ENCODE peak calls at places on chromosomes 13 and 19, in four cellular contexts. One of them, this sample, is unnamed.

GRCh38 chr19:49546825-49547565 is 19.2 kb downstream of the RCN3 start:
- DNase-seq in suprapubic skin: no peak
- DNase-seq in stimulated activated CD4-positive, alpha-beta T cell treated with anti-CD3 and anti-CD28 coated beads, Interleukin-1b, Interleukin-23, amount 100 ng/mL, for 48 hours: peak
- DNase-seq in nucleus accumbens: peak
- DNase-seq in this sample: no peak

GRCh38 chr13:45918597-45918996 is 67.0 kb upstream of the SIAH3 start:
- DNase-seq in suprapubic skin: no peak
- DNase-seq in stimulated activated CD4-positive, alpha-beta T cell treated with anti-CD3 and anti-CD28 coated beads, Interleukin-1b, Interleukin-23, amount 100 ng/mL, for 48 hours: peak
- DNase-seq in nucleus accumbens: no peak
- DNase-seq in this sample: no peak

GRCh38 chr13:90188237-90188636 is 1159.2 kb upstream of the MIR17HG start:
- DNase-seq in suprapubic skin: no peak
- DNase-seq in stimulated activated CD4-positive, alpha-beta T cell treated with anti-CD3 and anti-CD28 coated beads, Interleukin-1b, Interleukin-23, amount 100 ng/mL, for 48 hours: no peak
- DNase-seq in nucleus accumbens: no peak
- DNase-seq in this sample: no peak

GRCh38 chr13:44140146-44140545 is 233.5 kb upstream of the SERP2 start:
- DNase-seq in suprapubic skin: no peak
- DNase-seq in stimulated activated CD4-positive, alpha-beta T cell treated with anti-CD3 and anti-CD28 coated beads, Interleukin-1b, Interleukin-23, amount 100 ng/mL, for 48 hours: no peak
- DNase-seq in nucleus accumbens: no peak
- DNase-seq in this sample: no peak

GRCh38 chr19:36605101-36605838 is at the start of gene ZNF382:
- DNase-seq in suprapubic skin: peak
- DNase-seq in stimulated activated CD4-positive, alpha-beta T cell treated with anti-CD3 and anti-CD28 coated beads, Interleukin-1b, Interleukin-23, amount 100 ng/mL, for 48 hours: peak
- DNase-seq in nucleus accumbens: peak
- DNase-seq in this sample: peak

GRCh38 chr19:2157452-2157851 is 6.1 kb upstream of the AP3D1 start:
- DNase-seq in suprapubic skin: no peak
- DNase-seq in stimulated activated CD4-positive, alpha-beta T cell treated with anti-CD3 and anti-CD28 coated beads, Interleukin-1b, Interleukin-23, amount 100 ng/mL, for 48 hours: no peak
- DNase-seq in nucleus accumbens: no peak
- DNase-seq in this sample: no peak

GRCh38 chr13:79481685-79482052 is 714 bp downstream of the NDFIP2 start:
- DNase-seq in suprapubic skin: no peak
- DNase-seq in stimulated activated CD4-positive, alpha-beta T cell treated with anti-CD3 and anti-CD28 coated beads, Interleukin-1b, Interleukin-23, amount 100 ng/mL, for 48 hours: peak
- DNase-seq in nucleus accumbens: no peak
- DNase-seq in this sample: no peak

GRCh38 chr19:38173324-38174041 is 50.5 kb downstream of the DPF1 start:
- DNase-seq in suprapubic skin: no peak
- DNase-seq in stimulated activated CD4-positive, alpha-beta T cell treated with anti-CD3 and anti-CD28 coated beads, Interleukin-1b, Interleukin-23, amount 100 ng/mL, for 48 hours: no peak
- DNase-seq in nucleus accumbens: peak
- DNase-seq in this sample: no peak

GRCh38 chr13:110262944-110263343 is 44.0 kb downstream of the COL4A1 start:
- DNase-seq in suprapubic skin: no peak
- DNase-seq in stimulated activated CD4-positive, alpha-beta T cell treated with anti-CD3 and anti-CD28 coated beads, Interleukin-1b, Interleukin-23, amount 100 ng/mL, for 48 hours: no peak
- DNase-seq in nucleus accumbens: no peak
- DNase-seq in this sample: no peak

GRCh38 chr13:78437781-78438180 is 165.6 kb downstream of the POU4F1 start:
- DNase-seq in suprapubic skin: no peak
- DNase-seq in stimulated activated CD4-positive, alpha-beta T cell treated with anti-CD3 and anti-CD28 coated beads, Interleukin-1b, Interleukin-23, amount 100 ng/mL, for 48 hours: no peak
- DNase-seq in nucleus accumbens: no peak
- DNase-seq in this sample: no peak

GRCh38 chr13:46751811-46752635 is 44.9 kb downstream of the ESD start:
- DNase-seq in suprapubic skin: no peak
- DNase-seq in stimulated activated CD4-positive, alpha-beta T cell treated with anti-CD3 and anti-CD28 coated beads, Interleukin-1b, Interleukin-23, amount 100 ng/mL, for 48 hours: peak
- DNase-seq in nucleus accumbens: no peak
- DNase-seq in this sample: no peak

GRCh38 chr19:35708391-35708790 is 4.0 kb downstream of the ZBTB32 start:
- DNase-seq in suprapubic skin: no peak
- DNase-seq in stimulated activated CD4-positive, alpha-beta T cell treated with anti-CD3 and anti-CD28 coated beads, Interleukin-1b, Interleukin-23, amount 100 ng/mL, for 48 hours: no peak
- DNase-seq in nucleus accumbens: no peak
- DNase-seq in this sample: no peak

GRCh38 chr19:55667511-55667910 is 7.5 kb upstream of the EPN1 start:
- DNase-seq in suprapubic skin: no peak
- DNase-seq in stimulated activated CD4-positive, alpha-beta T cell treated with anti-CD3 and anti-CD28 coated beads, Interleukin-1b, Interleukin-23, amount 100 ng/mL, for 48 hours: no peak
- DNase-seq in nucleus accumbens: no peak
- DNase-seq in this sample: no peak

GRCh38 chr19:23507441-23507840 is 112.2 kb upstream of the ZNF91 start:
- DNase-seq in suprapubic skin: no peak
- DNase-seq in stimulated activated CD4-positive, alpha-beta T cell treated with anti-CD3 and anti-CD28 coated beads, Interleukin-1b, Interleukin-23, amount 100 ng/mL, for 48 hours: no peak
- DNase-seq in nucleus accumbens: no peak
- DNase-seq in this sample: no peak

GRCh38 chr19:14393303-14393702 is 12.1 kb downstream of the ADGRE5 start:
- DNase-seq in suprapubic skin: no peak
- DNase-seq in stimulated activated CD4-positive, alpha-beta T cell treated with anti-CD3 and anti-CD28 coated beads, Interleukin-1b, Interleukin-23, amount 100 ng/mL, for 48 hours: no peak
- DNase-seq in nucleus accumbens: no peak
- DNase-seq in this sample: no peak

GRCh38 chr13:76886292-76887061 is at the start of gene KCTD12:
- DNase-seq in suprapubic skin: peak
- DNase-seq in stimulated activated CD4-positive, alpha-beta T cell treated with anti-CD3 and anti-CD28 coated beads, Interleukin-1b, Interleukin-23, amount 100 ng/mL, for 48 hours: peak
- DNase-seq in nucleus accumbens: peak
- DNase-seq in this sample: peak

GRCh38 chr13:109479991-109480696 is 306.2 kb downstream of the IRS2 start:
- DNase-seq in suprapubic skin: no peak
- DNase-seq in stimulated activated CD4-positive, alpha-beta T cell treated with anti-CD3 and anti-CD28 coated beads, Interleukin-1b, Interleukin-23, amount 100 ng/mL, for 48 hours: no peak
- DNase-seq in nucleus accumbens: no peak
- DNase-seq in this sample: no peak

GRCh38 chr19:35613574-35613973 is 1.0 kb downstream of the HAUS5 start:
- DNase-seq in suprapubic skin: no peak
- DNase-seq in stimulated activated CD4-positive, alpha-beta T cell treated with anti-CD3 and anti-CD28 coated beads, Interleukin-1b, Interleukin-23, amount 100 ng/mL, for 48 hours: no peak
- DNase-seq in nucleus accumbens: no peak
- DNase-seq in this sample: no peak

GRCh38 chr19:48190288-48191284 is 20.1 kb downstream of the ZSWIM9 start:
- DNase-seq in suprapubic skin: no peak
- DNase-seq in stimulated activated CD4-positive, alpha-beta T cell treated with anti-CD3 and anti-CD28 coated beads, Interleukin-1b, Interleukin-23, amount 100 ng/mL, for 48 hours: peak
- DNase-seq in nucleus accumbens: peak
- DNase-seq in this sample: peak

GRCh38 chr13:43291289-43292055 is 268.1 kb downstream of the DNAJC15 start:
- DNase-seq in suprapubic skin: no peak
- DNase-seq in stimulated activated CD4-positive, alpha-beta T cell treated with anti-CD3 and anti-CD28 coated beads, Interleukin-1b, Interleukin-23, amount 100 ng/mL, for 48 hours: no peak
- DNase-seq in nucleus accumbens: no peak
- DNase-seq in this sample: no peak

GRCh38 chr13:113408562-113408961 is 44.6 kb upstream of the GRTP1 start:
- DNase-seq in suprapubic skin: peak
- DNase-seq in stimulated activated CD4-positive, alpha-beta T cell treated with anti-CD3 and anti-CD28 coated beads, Interleukin-1b, Interleukin-23, amount 100 ng/mL, for 48 hours: no peak
- DNase-seq in nucleus accumbens: no peak
- DNase-seq in this sample: peak

GRCh38 chr19:42254083-42254849 is 662 bp downstream of the ERF start:
- DNase-seq in suprapubic skin: no peak
- DNase-seq in stimulated activated CD4-positive, alpha-beta T cell treated with anti-CD3 and anti-CD28 coated beads, Interleukin-1b, Interleukin-23, amount 100 ng/mL, for 48 hours: peak
- DNase-seq in nucleus accumbens: peak
- DNase-seq in this sample: peak

GRCh38 chr13:50645092-50645491 is 198.4 kb downstream of the DLEU7 start:
- DNase-seq in suprapubic skin: no peak
- DNase-seq in stimulated activated CD4-positive, alpha-beta T cell treated with anti-CD3 and anti-CD28 coated beads, Interleukin-1b, Interleukin-23, amount 100 ng/mL, for 48 hours: no peak
- DNase-seq in nucleus accumbens: no peak
- DNase-seq in this sample: no peak

GRCh38 chr19:35805518-35806102 is 7.0 kb downstream of the PRODH2 start:
- DNase-seq in suprapubic skin: no peak
- DNase-seq in stimulated activated CD4-positive, alpha-beta T cell treated with anti-CD3 and anti-CD28 coated beads, Interleukin-1b, Interleukin-23, amount 100 ng/mL, for 48 hours: no peak
- DNase-seq in nucleus accumbens: no peak
- DNase-seq in this sample: no peak

GRCh38 chr19:55670280-55671053 is 4.6 kb upstream of the EPN1 start:
- DNase-seq in suprapubic skin: peak
- DNase-seq in stimulated activated CD4-positive, alpha-beta T cell treated with anti-CD3 and anti-CD28 coated beads, Interleukin-1b, Interleukin-23, amount 100 ng/mL, for 48 hours: no peak
- DNase-seq in nucleus accumbens: peak
- DNase-seq in this sample: peak

GRCh38 chr13:36673352-36673751 is 468 bp upstream of the SERTM1 start:
- DNase-seq in suprapubic skin: peak
- DNase-seq in stimulated activated CD4-positive, alpha-beta T cell treated with anti-CD3 and anti-CD28 coated beads, Interleukin-1b, Interleukin-23, amount 100 ng/mL, for 48 hours: no peak
- DNase-seq in nucleus accumbens: no peak
- DNase-seq in this sample: no peak

GRCh38 chr13:27442071-27442647 is 8.2 kb downstream of the MTIF3 start:
- DNase-seq in suprapubic skin: no peak
- DNase-seq in stimulated activated CD4-positive, alpha-beta T cell treated with anti-CD3 and anti-CD28 coated beads, Interleukin-1b, Interleukin-23, amount 100 ng/mL, for 48 hours: peak
- DNase-seq in nucleus accumbens: no peak
- DNase-seq in this sample: no peak

GRCh38 chr13:109297628-109298027 is 488.8 kb downstream of the IRS2 start:
- DNase-seq in suprapubic skin: no peak
- DNase-seq in stimulated activated CD4-positive, alpha-beta T cell treated with anti-CD3 and anti-CD28 coated beads, Interleukin-1b, Interleukin-23, amount 100 ng/mL, for 48 hours: no peak
- DNase-seq in nucleus accumbens: no peak
- DNase-seq in this sample: no peak

GRCh38 chr19:46081928-46082727 is 41.3 kb upstream of the IGFL4 start:
- DNase-seq in suprapubic skin: no peak
- DNase-seq in stimulated activated CD4-positive, alpha-beta T cell treated with anti-CD3 and anti-CD28 coated beads, Interleukin-1b, Interleukin-23, amount 100 ng/mL, for 48 hours: no peak
- DNase-seq in nucleus accumbens: peak
- DNase-seq in this sample: no peak

GRCh38 chr19:46299004-46299509 is 2.2 kb downstream of the HIF3A start:
- DNase-seq in suprapubic skin: peak
- DNase-seq in stimulated activated CD4-positive, alpha-beta T cell treated with anti-CD3 and anti-CD28 coated beads, Interleukin-1b, Interleukin-23, amount 100 ng/mL, for 48 hours: no peak
- DNase-seq in nucleus accumbens: peak
- DNase-seq in this sample: peak

GRCh38 chr19:46958542-46958941 is 61.1 kb upstream of the NPAS1 start:
- DNase-seq in suprapubic skin: no peak
- DNase-seq in stimulated activated CD4-positive, alpha-beta T cell treated with anti-CD3 and anti-CD28 coated beads, Interleukin-1b, Interleukin-23, amount 100 ng/mL, for 48 hours: peak
- DNase-seq in nucleus accumbens: no peak
- DNase-seq in this sample: no peak

GRCh38 chr13:75178436-75178835 is 303.5 kb downstream of the TBC1D4 start:
- DNase-seq in suprapubic skin: no peak
- DNase-seq in stimulated activated CD4-positive, alpha-beta T cell treated with anti-CD3 and anti-CD28 coated beads, Interleukin-1b, Interleukin-23, amount 100 ng/mL, for 48 hours: no peak
- DNase-seq in nucleus accumbens: no peak
- DNase-seq in this sample: no peak

GRCh38 chr13:99930925-99931324 is 40.6 kb downstream of the ZIC5 start:
- DNase-seq in suprapubic skin: no peak
- DNase-seq in stimulated activated CD4-positive, alpha-beta T cell treated with anti-CD3 and anti-CD28 coated beads, Interleukin-1b, Interleukin-23, amount 100 ng/mL, for 48 hours: no peak
- DNase-seq in nucleus accumbens: no peak
- DNase-seq in this sample: no peak

GRCh38 chr13:81987159-81987558 is 1646.2 kb upstream of the SPRY2 start:
- DNase-seq in suprapubic skin: no peak
- DNase-seq in stimulated activated CD4-positive, alpha-beta T cell treated with anti-CD3 and anti-CD28 coated beads, Interleukin-1b, Interleukin-23, amount 100 ng/mL, for 48 hours: no peak
- DNase-seq in nucleus accumbens: no peak
- DNase-seq in this sample: no peak

GRCh38 chr13:111046590-111047141 is 68.4 kb upstream of the ARHGEF7 start:
- DNase-seq in suprapubic skin: no peak
- DNase-seq in stimulated activated CD4-positive, alpha-beta T cell treated with anti-CD3 and anti-CD28 coated beads, Interleukin-1b, Interleukin-23, amount 100 ng/mL, for 48 hours: no peak
- DNase-seq in nucleus accumbens: no peak
- DNase-seq in this sample: no peak

GRCh38 chr13:40910324-40911050 is 108.6 kb downstream of the ELF1 start:
- DNase-seq in suprapubic skin: no peak
- DNase-seq in stimulated activated CD4-positive, alpha-beta T cell treated with anti-CD3 and anti-CD28 coated beads, Interleukin-1b, Interleukin-23, amount 100 ng/mL, for 48 hours: peak
- DNase-seq in nucleus accumbens: no peak
- DNase-seq in this sample: no peak

GRCh38 chr19:1261512-1261862 is 7.6 kb upstream of the CIRBP start:
- DNase-seq in suprapubic skin: no peak
- DNase-seq in stimulated activated CD4-positive, alpha-beta T cell treated with anti-CD3 and anti-CD28 coated beads, Interleukin-1b, Interleukin-23, amount 100 ng/mL, for 48 hours: no peak
- DNase-seq in nucleus accumbens: no peak
- DNase-seq in this sample: no peak

GRCh38 chr13:60268203-60268555 is 104.5 kb upstream of the DIAPH3 start:
- DNase-seq in suprapubic skin: no peak
- DNase-seq in stimulated activated CD4-positive, alpha-beta T cell treated with anti-CD3 and anti-CD28 coated beads, Interleukin-1b, Interleukin-23, amount 100 ng/mL, for 48 hours: no peak
- DNase-seq in nucleus accumbens: no peak
- DNase-seq in this sample: no peak

This sample was measured in type B pancreatic cell.